ENCODE peak calls at places on chromosome 7, in four cellular contexts. M is GM12878, V is HCT116, G is K562. A is an unnamed sample.
A peak's percentile ranks its signal among the peaks of the same experiment; 100 is the strongest.

GRCh38 chr7:124031919-124032318 is 948 bp downstream of the TMEM229A start:
- DNase-seq in M (no peak), V (no peak), G (no peak), A (no peak)

GRCh38 chr7:68058014-68058413 is 1061.4 kb downstream of the TYW1 start:
- DNase-seq in M (no peak), V (no peak), G (no peak), A (no peak)

GRCh38 chr7:102450242-102450641 is 14.4 kb downstream of the ALKBH4 start:
- DNase-seq in M (no peak), V (no peak), G (no peak), A (no peak)

GRCh38 chr7:150410680-150411346 is 31.7 kb downstream of the ZNF775 start:
- DNase-seq in M (no peak), V (no peak), G (no peak), A (no peak)

GRCh38 chr7:44083796-44084195 is 1.5 kb upstream of the POLM start:
- DNase-seq in M (no peak), V (no peak), G (no peak), A (no peak)

GRCh38 chr7:141147482-141147881 is 73.6 kb downstream of the TMEM178B start:
- DNase-seq in M (no peak), V (no peak), G (no peak), A (no peak)

GRCh38 chr7:46613116-46613515 is 692.0 kb upstream of the IGFBP3 start:
- DNase-seq in M (no peak), V (no peak), G (no peak), A (no peak)

GRCh38 chr7:4247106-4247876 is 434.8 kb upstream of the FOXK1 start:
- DNase-seq in M (no peak), V (no peak), G (no peak), A (no peak)

GRCh38 chr7:38630720-38631673 is at the start of gene AMPH:
- DNase-seq in M (no peak), V (no peak), G (peak; percentile 7), A (peak; percentile 40)

GRCh38 chr7:140136108-140136507 is 40.7 kb downstream of the KDM7A start:
- DNase-seq in M (no peak), V (no peak), G (no peak), A (no peak)

GRCh38 chr7:107503667-107504066 is 33.8 kb downstream of the GPR22 start:
- DNase-seq in M (no peak), V (no peak), G (no peak), A (no peak)

GRCh38 chr7:46369933-46370654 is 449.0 kb upstream of the IGFBP3 start:
- DNase-seq in M (no peak), V (peak; percentile 7), G (no peak), A (no peak)

GRCh38 chr7:90432752-90433151 is 29.5 kb downstream of the CLDN12 start:
- DNase-seq in M (no peak), V (no peak), G (no peak), A (no peak)

GRCh38 chr7:142776206-142776844 is 5.6 kb downstream of the PRSS2 start:
- DNase-seq in M (no peak), V (no peak), G (no peak), A (no peak)

GRCh38 chr7:56115852-56116538 is at the start of gene NUPR2:
- DNase-seq in M (no peak), V (no peak), G (no peak), A (no peak)

GRCh38 chr7:141178486-141179135 is 104.7 kb downstream of the TMEM178B start:
- DNase-seq in M (no peak), V (no peak), G (no peak), A (no peak)

GRCh38 chr7:158885624-158886023 is 29.3 kb downstream of the DYNC2I1 start:
- DNase-seq in M (no peak), V (no peak), G (peak; percentile 43), A (no peak)

GRCh38 chr7:64180989-64181388 is 26.0 kb upstream of the ZNF735 start:
- DNase-seq in M (no peak), V (no peak), G (peak; percentile 18), A (no peak)

GRCh38 chr7:53771701-53772100 is 736.3 kb downstream of the POM121L12 start:
- DNase-seq in M (no peak), V (no peak), G (no peak), A (no peak)

GRCh38 chr7:80047856-80048459 is 86.7 kb upstream of the GNAI1 start:
- DNase-seq in M (no peak), V (no peak), G (no peak), A (no peak)

GRCh38 chr7:91949221-91950009 is 8.8 kb downstream of the AKAP9 start:
- DNase-seq in M (no peak), V (no peak), G (no peak), A (no peak)

GRCh38 chr7:35906191-35906908 is 105.5 kb downstream of the SEPTIN7 start:
- DNase-seq in M (peak; percentile 68), V (peak; percentile 66), G (peak; percentile 75), A (peak; percentile 83)

GRCh38 chr7:42645906-42646305 is 266.0 kb downstream of the C7orf25 start:
- DNase-seq in M (no peak), V (no peak), G (no peak), A (no peak)

GRCh38 chr7:131188367-131189339 is 139.0 kb upstream of the MKLN1 start:
- DNase-seq in M (peak; percentile 61), V (peak; percentile 93), G (peak; percentile 61), A (no peak)

GRCh38 chr7:32611700-32612099 is 116.4 kb downstream of the AVL9 start:
- DNase-seq in M (no peak), V (no peak), G (no peak), A (no peak)

GRCh38 chr7:28230273-28230672 is 49.7 kb upstream of the JAZF1 start:
- DNase-seq in M (no peak), V (no peak), G (no peak), A (no peak)

GRCh38 chr7:26995664-26996063 is 100.1 kb downstream of the HOXA1 start:
- DNase-seq in M (no peak), V (no peak), G (no peak), A (no peak)

GRCh38 chr7:156128496-156128895 is 316.2 kb upstream of the SHH start:
- DNase-seq in M (no peak), V (no peak), G (no peak), A (no peak)

GRCh38 chr7:129779602-129780256 is 168.2 kb downstream of the NRF1 start:
- DNase-seq in M (no peak), V (peak; percentile 61), G (peak; percentile 80), A (peak; percentile 84)

GRCh38 chr7:140495514-140496097 is 16.3 kb upstream of the MKRN1 start:
- DNase-seq in M (no peak), V (no peak), G (peak; percentile 63), A (no peak)

GRCh38 chr7:10720042-10720441 is 253.6 kb upstream of the PHF14 start:
- DNase-seq in M (no peak), V (peak; percentile 8), G (no peak), A (no peak)

DNA sequence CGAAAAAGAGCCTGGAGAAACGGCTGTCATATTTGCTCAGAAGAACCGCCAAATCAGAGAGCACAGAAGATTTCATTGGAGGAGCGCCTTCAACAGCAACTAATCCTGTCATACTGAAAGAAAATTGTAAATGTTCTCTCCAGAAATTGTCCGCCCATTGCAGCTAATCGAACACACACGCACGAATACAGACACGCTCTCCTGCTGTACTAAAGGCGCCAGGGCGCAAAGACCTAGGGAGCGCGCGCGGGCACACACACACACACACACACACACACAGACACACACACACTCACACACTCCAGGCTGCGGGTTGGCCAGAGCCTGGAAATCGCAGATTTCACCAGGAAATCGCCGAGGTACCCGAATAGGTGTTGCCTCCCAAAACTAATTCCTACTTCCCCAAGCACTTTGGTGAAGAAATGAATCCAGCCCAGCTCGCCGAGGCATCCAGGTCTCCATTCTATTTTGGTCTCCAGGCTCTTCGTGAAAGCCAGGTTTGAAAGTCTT is at the start of gene CHRM2:
- DNase-seq in M (no peak), V (no peak), G (no peak), A (no peak)
- TF ChIP-seq JUND in M (no peak), V (no peak), G (no peak), A (no peak)

DNA sequence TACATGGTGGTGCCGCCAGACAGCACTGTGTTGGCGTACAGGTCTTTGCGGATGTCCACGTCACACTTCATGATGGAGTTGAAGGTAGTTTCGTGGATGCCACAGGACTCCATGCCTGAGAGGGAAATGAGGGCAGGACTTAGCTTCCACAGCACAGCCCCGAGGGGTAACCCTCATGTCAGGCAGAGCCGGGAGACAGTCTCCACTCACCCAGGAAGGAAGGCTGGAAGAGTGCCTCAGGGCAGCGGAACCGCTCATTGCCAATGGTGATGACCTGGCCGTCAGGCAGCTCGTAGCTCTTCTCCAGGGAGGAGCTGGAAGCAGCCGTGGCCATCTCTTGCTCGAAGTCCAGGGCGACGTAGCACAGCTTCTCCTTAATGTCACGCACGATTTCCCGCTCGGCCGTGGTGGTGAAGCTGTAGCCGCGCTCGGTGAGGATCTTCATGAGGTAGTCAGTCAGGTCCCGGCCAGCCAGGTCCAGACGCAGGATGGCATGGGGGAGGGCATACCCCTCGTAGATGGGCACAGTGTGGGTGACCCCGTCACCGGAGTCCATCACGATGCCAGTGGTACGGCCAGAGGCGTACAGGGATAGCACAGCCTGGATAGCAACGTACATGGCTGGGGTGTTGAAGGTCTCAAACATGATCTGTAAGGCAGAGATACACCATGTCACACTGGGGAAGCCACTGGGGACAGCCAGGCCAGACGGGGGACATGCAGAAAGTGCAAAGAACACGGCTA is 104.6 kb upstream of the TNRC18 start:
- DNase-seq in M (no peak), V (no peak), G (no peak), A (no peak)
- TF ChIP-seq JUND in M (no peak), V (no peak), G (no peak), A (no peak)

DNA sequence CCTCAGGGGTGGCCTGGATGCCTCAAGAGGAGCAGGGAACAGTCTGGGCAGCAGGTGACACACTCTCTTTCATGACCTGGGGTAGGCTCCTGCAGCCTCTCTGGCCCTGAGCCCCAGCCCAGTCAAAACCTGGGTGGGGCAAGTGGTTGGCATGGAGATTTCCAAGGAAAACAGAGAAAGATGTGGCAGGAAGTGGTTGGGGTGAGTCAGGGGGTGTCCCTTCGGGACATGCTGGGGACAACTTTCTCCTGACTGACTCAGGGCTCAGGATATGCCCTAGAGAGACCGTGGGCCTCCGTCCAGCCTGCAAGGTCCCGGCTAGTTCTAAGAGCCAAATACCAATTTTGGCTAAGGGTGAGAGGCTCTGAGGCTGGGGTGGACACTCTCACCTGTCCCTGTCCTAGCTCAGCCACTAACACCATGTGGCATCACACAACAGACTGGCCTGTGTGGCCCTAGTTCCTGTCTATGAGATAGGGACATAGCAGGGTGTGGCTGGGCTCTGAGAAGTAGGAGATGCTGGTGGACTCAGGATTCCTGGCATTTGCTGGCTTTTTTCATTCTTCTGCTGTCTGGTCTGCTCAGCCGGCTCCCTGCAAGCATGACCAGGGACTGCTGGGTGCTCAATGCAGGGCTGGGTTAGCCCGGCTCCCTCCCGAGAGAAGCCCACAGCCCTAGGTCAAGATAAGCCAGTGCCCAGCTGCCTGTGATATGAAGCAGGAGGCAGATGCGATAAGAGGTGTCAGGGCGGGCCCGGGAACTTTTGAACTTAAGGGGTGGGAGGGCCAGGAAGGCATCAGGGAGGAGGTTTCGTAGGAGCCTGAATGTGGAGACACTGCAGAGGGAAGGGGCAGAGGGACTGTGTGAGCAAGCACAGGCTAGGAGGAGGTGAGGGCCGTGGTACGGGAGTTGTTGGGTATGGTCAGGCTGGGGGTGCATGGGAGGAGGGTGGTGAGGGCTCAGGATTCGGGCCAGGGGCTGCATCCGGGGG is 3.3 kb downstream of the AQP1 start:
- DNase-seq in M (no peak), V (peak; percentile 21), G (peak; percentile 94), A (no peak)
- TF ChIP-seq JUND in M (no peak), V (no peak), G (peak; percentile 73), A (no peak)

DNA sequence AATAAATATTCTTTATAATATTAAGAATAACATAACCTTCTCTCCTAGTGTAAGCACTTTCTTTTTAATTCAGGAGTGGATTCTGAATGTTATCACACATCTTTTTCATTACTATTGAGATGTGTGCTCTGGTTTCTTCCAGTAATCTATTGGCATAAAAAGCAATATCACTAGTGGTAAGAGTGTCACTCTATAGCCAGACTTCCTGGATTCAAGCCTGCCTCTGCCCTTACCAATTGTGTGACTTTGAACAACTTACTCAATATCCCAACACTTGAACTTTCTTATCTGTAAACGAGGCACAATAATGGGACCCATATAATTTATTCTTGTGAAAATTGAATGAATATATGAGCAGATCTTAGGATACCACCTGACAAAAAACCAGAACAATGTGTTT is 71.0 kb downstream of the SEM1 start:
- DNase-seq in M (no peak), V (no peak), G (no peak), A (no peak)
- TF ChIP-seq JUND in M (no peak), V (no peak), G (no peak), A (no peak)